ENCODE peak calls at places on chromosome 3, in eight cellular contexts. J is CD8-positive, alpha-beta memory T cell; N is GM12878; Y is left ventricle myocardium inferior; K is CD8-positive, alpha-beta T cell; Z is H9; M is adrenal gland; I is right cardiac atrium. G is an unnamed sample. For H3K4me1, the result is how much of the 10 kb centered on the place peaks cover.

GRCh38 chr3:112734171-112734570 is 93.2 kb upstream of the CCDC80 start:
- DNase-seq in J (no peak), N (no peak), Y (no peak), K (no peak), Z (no peak), M (no peak), I (no peak), G (no peak)

GRCh38 chr3:85808750-85809149 is 850.0 kb downstream of the CADM2 start:
- DNase-seq in J (no peak), N (no peak), Y (no peak), K (no peak), Z (no peak), M (no peak), I (no peak), G (no peak)

GRCh38 chr3:115977866-115978265 is 354.6 kb downstream of the GAP43 start:
- DNase-seq in J (no peak), N (no peak), Y (no peak), K (no peak), Z (no peak), M (no peak), I (no peak), G (no peak)

GRCh38 chr3:107870989-107871638 is 219.7 kb downstream of the CD47 start:
- DNase-seq in J (no peak), N (no peak), Y (no peak), K (no peak), Z (no peak), M (no peak), I (no peak), G (no peak)

GRCh38 chr3:59607628-59608027 is 557.8 kb upstream of the CFAP20DC start:
- DNase-seq in J (no peak), N (no peak), Y (no peak), K (no peak), Z (no peak), M (no peak), I (no peak), G (no peak)

GRCh38 chr3:193134895-193135294 is 106.1 kb upstream of the PLAAT1 start:
- DNase-seq in J (no peak), N (no peak), Y (no peak), K (no peak), Z (no peak), M (peak), I (no peak), G (no peak)

GRCh38 chr3:15206662-15207576 is 873 bp downstream of the CAPN7 start:
- DNase-seq in J (no peak), N (no peak), Y (peak), K (peak), Z (peak), M (peak), I (no peak), G (no peak)

GRCh38 chr3:17759901-17760300 is 17.5 kb upstream of the TBC1D5 start:
- DNase-seq in J (no peak), N (no peak), Y (no peak), K (no peak), Z (no peak), M (no peak), I (no peak), G (no peak)

GRCh38 chr3:184176377-184177330 is 2.0 kb downstream of the AP2M1 start:
- DNase-seq in J (no peak), N (no peak), Y (peak), K (no peak), Z (peak), M (peak), I (peak), G (peak)

GRCh38 chr3:63724987-63725386 is 72.5 kb downstream of the SNTN start:
- DNase-seq in J (no peak), N (no peak), Y (no peak), K (no peak), Z (peak), M (no peak), I (no peak), G (peak)

GRCh38 chr3:12785096-12785495 is 11.4 kb upstream of the CAND2 start:
- DNase-seq in J (no peak), N (no peak), Y (no peak), K (no peak), Z (no peak), M (no peak), I (no peak), G (no peak)

GRCh38 chr3:114615535-114616064 is 321.8 kb downstream of the TIGIT start:
- DNase-seq in J (no peak), N (no peak), Y (no peak), K (no peak), Z (no peak), M (no peak), I (no peak), G (no peak)

GRCh38 chr3:55160241-55160877 is 232.5 kb upstream of the LRTM1 start:
- DNase-seq in J (no peak), N (peak), Y (peak), K (no peak), Z (no peak), M (peak), I (peak), G (peak)

GRCh38 chr3:58270485-58270884 is 32.9 kb downstream of the ABHD6 start:
- DNase-seq in J (no peak), N (no peak), Y (no peak), K (no peak), Z (no peak), M (no peak), I (no peak), G (no peak)

GRCh38 chr3:165549665-165550064 is 287.6 kb downstream of the BCHE start:
- DNase-seq in J (no peak), N (no peak), Y (no peak), K (no peak), Z (peak), M (no peak), I (no peak), G (no peak)

GRCh38 chr3:139128803-139129202 is 84.1 kb upstream of the PRR23C start:
- DNase-seq in J (no peak), N (no peak), Y (no peak), K (no peak), Z (no peak), M (peak), I (no peak), G (no peak)

GRCh38 chr3:86147119-86147518 is 843.8 kb downstream of the VGLL3 start:
- DNase-seq in J (no peak), N (no peak), Y (no peak), K (no peak), Z (peak), M (no peak), I (no peak), G (no peak)

GRCh38 chr3:105798381-105798934 is 70.4 kb downstream of the CBLB start:
- DNase-seq in J (peak), N (peak), Y (no peak), K (no peak), Z (no peak), M (no peak), I (no peak), G (no peak)

GRCh38 chr3:183560607-183561006 is 5.1 kb upstream of the KLHL6 start:
- DNase-seq in J (no peak), N (no peak), Y (no peak), K (peak), Z (peak), M (no peak), I (no peak), G (no peak)

GRCh38 chr3:78823859-78824258 is 943.9 kb downstream of the ROBO1 start:
- DNase-seq in J (no peak), N (no peak), Y (no peak), K (no peak), Z (no peak), M (no peak), I (no peak), G (no peak)

GRCh38 chr3:73084170-73084569 is 22.7 kb downstream of the EBLN2 start:
- DNase-seq in J (no peak), N (no peak), Y (no peak), K (no peak), Z (no peak), M (no peak), I (no peak), G (no peak)

GRCh38 chr3:177144922-177145321 is 52.4 kb downstream of the TBL1XR1 start:
- DNase-seq in J (peak), N (peak), Y (no peak), K (no peak), Z (no peak), M (no peak), I (no peak), G (no peak)

GRCh38 chr3:166060789-166061479 is 223.7 kb upstream of the BCHE start:
- DNase-seq in J (no peak), N (no peak), Y (no peak), K (no peak), Z (peak), M (no peak), I (no peak), G (no peak)

GRCh38 chr3:171977860-171978259 is 61.5 kb upstream of the FNDC3B start:
- DNase-seq in J (no peak), N (no peak), Y (no peak), K (no peak), Z (no peak), M (no peak), I (no peak), G (no peak)

GRCh38 chr3:105526349-105527111 is 159.8 kb downstream of the ALCAM start:
- DNase-seq in J (no peak), N (no peak), Y (no peak), K (no peak), Z (no peak), M (no peak), I (no peak), G (no peak)

GRCh38 chr3:112813723-112814171 is 32.9 kb downstream of the CD200R1L start:
- DNase-seq in J (no peak), N (peak), Y (no peak), K (no peak), Z (no peak), M (peak), I (peak), G (no peak)

GRCh38 chr3:172987268-172987667 is 153.8 kb downstream of the SPATA16 start:
- DNase-seq in J (no peak), N (no peak), Y (no peak), K (no peak), Z (peak), M (no peak), I (no peak), G (no peak)

GRCh38 chr3:72655758-72656157 is 192.5 kb downstream of the SHQ1 start:
- DNase-seq in J (no peak), N (no peak), Y (no peak), K (no peak), Z (peak), M (no peak), I (peak), G (no peak)

GRCh38 chr3:107985496-107985895 is 105.3 kb downstream of the CD47 start:
- DNase-seq in J (peak), N (peak), Y (no peak), K (peak), Z (no peak), M (no peak), I (no peak), G (no peak)

GRCh38 chr3:30988774-30989173 is 94.3 kb upstream of the GADL1 start:
- DNase-seq in J (no peak), N (no peak), Y (no peak), K (no peak), Z (no peak), M (no peak), I (no peak), G (no peak)

GRCh38 chr3:48634661-48635221 is 520 bp downstream of the SLC26A6 start:
- DNase-seq in J (peak), N (peak), Y (peak), K (peak), Z (peak), M (peak), I (peak), G (peak)

GRCh38 chr3:45032113-45032512 is 6.0 kb downstream of the CLEC3B start:
- DNase-seq in J (no peak), N (no peak), Y (no peak), K (no peak), Z (no peak), M (no peak), I (no peak), G (no peak)
- H3K4me1 ChIP-seq in J (under half), N (under half), Y (half or more), K (under half), Z (under half), M (under half), I (under half), G (under half)

GRCh38 chr3:51679318-51679717 is 8.3 kb downstream of the TEX264 start:
- DNase-seq in J (no peak), N (no peak), Y (peak), K (no peak), Z (no peak), M (no peak), I (no peak), G (no peak)

GRCh38 chr3:51677358-51677757 is 6.3 kb downstream of the TEX264 start:
- DNase-seq in J (no peak), N (no peak), Y (no peak), K (no peak), Z (no peak), M (no peak), I (no peak), G (no peak)

GRCh38 chr3:51678685-51679084 is 7.6 kb downstream of the TEX264 start:
- DNase-seq in J (no peak), N (no peak), Y (peak), K (no peak), Z (no peak), M (no peak), I (no peak), G (no peak)

GRCh38 chr3:51679777-51680176 is 8.7 kb downstream of the TEX264 start:
- DNase-seq in J (no peak), N (no peak), Y (no peak), K (no peak), Z (no peak), M (no peak), I (no peak), G (no peak)

GRCh38 chr3:51678186-51678585 is 7.1 kb downstream of the TEX264 start:
- DNase-seq in J (no peak), N (no peak), Y (no peak), K (no peak), Z (no peak), M (no peak), I (no peak), G (no peak)
- H3K4me1 ChIP-seq in J (half or more), N (under half), Y (half or more), K (half or more), Z (under half), M (under half), I (under half), G (under half)

GRCh38 chr3:16506451-16506850 is 7.0 kb downstream of the RFTN1 start:
- DNase-seq in J (no peak), N (no peak), Y (no peak), K (no peak), Z (no peak), M (no peak), I (no peak), G (no peak)

GRCh38 chr3:16508242-16508575 is 5.3 kb downstream of the RFTN1 start:
- DNase-seq in J (no peak), N (no peak), Y (no peak), K (no peak), Z (no peak), M (no peak), I (no peak), G (no peak)

GRCh38 chr3:16508591-16508995 is 4.9 kb downstream of the RFTN1 start:
- DNase-seq in J (no peak), N (no peak), Y (no peak), K (no peak), Z (no peak), M (no peak), I (no peak), G (no peak)

GRCh38 chr3:16506884-16507409 is 6.6 kb downstream of the RFTN1 start:
- DNase-seq in J (no peak), N (no peak), Y (no peak), K (no peak), Z (no peak), M (no peak), I (no peak), G (no peak)

GRCh38 chr3:16507540-16508241 is 5.8 kb downstream of the RFTN1 start:
- DNase-seq in J (no peak), N (no peak), Y (no peak), K (no peak), Z (no peak), M (no peak), I (no peak), G (no peak)
- H3K4me1 ChIP-seq in J (half or more), N (half or more), Y (half or more), K (half or more), Z (under half), M (under half), I (under half), G (under half)

DNA sequence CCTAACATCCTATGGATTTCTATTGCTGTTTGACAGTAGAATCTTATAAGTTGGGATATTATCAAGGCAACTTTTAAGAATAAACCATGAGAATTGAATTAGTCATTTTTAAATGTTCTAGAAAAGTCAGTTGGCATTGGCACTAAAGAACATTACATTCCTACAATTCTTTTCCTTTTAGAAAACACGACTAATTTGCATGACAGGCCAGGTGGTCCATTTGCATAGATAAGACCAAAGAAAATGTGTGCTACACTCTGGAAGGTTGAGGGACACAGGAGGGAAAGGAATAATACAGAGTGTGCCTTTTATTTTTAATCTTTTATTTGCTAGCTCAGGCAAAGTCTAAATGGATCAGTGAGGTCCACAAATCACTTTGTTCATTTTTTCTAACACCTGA is 962.3 kb downstream of the EPHA3 start:
- DNase-seq in J (no peak), N (no peak), Y (no peak), K (no peak), Z (no peak), M (no peak), I (no peak), G (no peak)
- H3K4me1 ChIP-seq in J (under half), N (under half), Y (under half), K (under half), Z (under half), M (under half), I (under half), G (under half)

DNA sequence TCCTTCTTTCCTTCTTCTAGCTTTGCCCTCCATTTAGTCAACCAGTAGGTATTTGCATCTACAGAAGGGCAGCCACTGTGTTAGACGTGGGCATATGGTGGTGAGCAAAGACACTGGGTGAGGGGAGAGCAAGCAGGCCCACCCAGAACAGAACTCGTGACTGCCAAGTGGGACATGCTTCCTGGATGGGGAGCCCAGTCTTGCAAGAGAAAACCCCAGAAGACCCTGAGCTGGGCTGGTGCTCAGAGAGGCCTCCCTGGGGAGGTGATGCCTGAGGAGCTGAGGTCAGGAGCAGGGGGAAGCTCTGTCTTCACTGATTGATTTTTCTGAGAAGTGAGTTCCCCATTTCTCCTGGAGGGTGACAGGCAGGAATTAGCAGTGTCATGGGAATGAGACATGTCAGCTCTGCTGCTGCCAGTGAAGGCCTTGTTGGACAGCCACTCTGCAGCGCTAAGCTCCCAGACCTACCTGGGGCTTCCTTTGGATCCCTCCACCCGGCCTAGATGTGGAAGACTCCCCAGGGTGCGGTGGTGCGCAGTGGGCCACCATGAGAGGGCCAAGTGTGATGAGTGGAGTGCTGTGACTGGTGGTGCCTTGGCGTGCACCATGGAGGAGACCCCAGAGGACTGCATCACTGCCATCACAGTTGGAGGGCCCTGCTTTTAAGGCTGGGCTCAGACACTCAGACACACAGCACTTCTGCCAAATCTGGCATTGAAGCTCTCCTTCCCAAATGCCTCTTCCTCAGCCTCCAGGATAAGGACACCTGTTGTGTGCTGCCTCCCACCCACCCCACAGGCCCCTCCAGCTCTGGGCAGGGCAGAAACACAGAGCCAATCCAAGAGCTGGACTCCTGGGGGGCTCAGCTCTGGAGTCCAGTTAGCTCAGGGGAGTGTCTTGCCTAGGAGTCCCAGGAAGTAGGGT is 40.0 kb upstream of the TOPBP1 start:
- DNase-seq in J (no peak), N (no peak), Y (no peak), K (no peak), Z (no peak), M (no peak), I (no peak), G (no peak)
- H3K4me1 ChIP-seq in J (under half), N (under half), Y (under half), K (under half), Z (under half), M (under half), I (under half), G (under half)

GRCh38 chr3:181797431-181797830 is 85.7 kb downstream of the SOX2 start:
- DNase-seq in J (no peak), N (no peak), Y (no peak), K (no peak), Z (no peak), M (no peak), I (no peak), G (no peak)
- H3K4me1 ChIP-seq in J (under half), N (under half), Y (under half), K (under half), Z (under half), M (under half), I (under half), G (under half)